ENCODE peak calls at places on chromosomes 12 and 14, in nine cellular contexts. Q, U, I, T, D, H, M, B and Y are unnamed samples.

GRCh38 chr12:53601296-53601847 is 24.8 kb downstream of the ATF7 start:
- DNase-seq in Q (no peak), U (no peak), I (no peak), T (no peak), D (no peak), H (no peak), M (peak), B (no peak), Y (no peak)

GRCh38 chr12:97681612-97682504 is 219.3 kb downstream of the RMST start:
- DNase-seq in Q (no peak), U (no peak), I (no peak), T (no peak), D (no peak), H (no peak), M (no peak), B (no peak), Y (no peak)

GRCh38 chr12:108612788-108613282 is 15.0 kb upstream of the TMEM119 start:
- DNase-seq in Q (no peak), U (no peak), I (no peak), T (no peak), D (no peak), H (no peak), M (no peak), B (no peak), Y (peak)

GRCh38 chr12:98355322-98355721 is 160.1 kb upstream of the TMPO start:
- DNase-seq in Q (no peak), U (no peak), I (no peak), T (no peak), D (no peak), H (peak), M (no peak), B (no peak), Y (no peak)

GRCh38 chr12:21451529-21451928 is 14.1 kb downstream of the PYROXD1 start:
- DNase-seq in Q (no peak), U (no peak), I (no peak), T (no peak), D (no peak), H (peak), M (no peak), B (no peak), Y (no peak)

GRCh38 chr12:127625372-127625771 is 641.6 kb upstream of the TMEM132C start:
- DNase-seq in Q (no peak), U (no peak), I (no peak), T (no peak), D (no peak), H (no peak), M (no peak), B (no peak), Y (no peak)

GRCh38 chr12:7645395-7646177 is 20.1 kb downstream of the APOBEC1 start:
- DNase-seq in Q (no peak), U (no peak), I (no peak), T (no peak), D (peak), H (peak), M (peak), B (no peak), Y (peak)

GRCh38 chr12:23950011-23950774 is 723 bp upstream of the SOX5 start:
- DNase-seq in Q (no peak), U (peak), I (no peak), T (no peak), D (no peak), H (peak), M (no peak), B (no peak), Y (no peak)

GRCh38 chr12:121796855-121797751 is 3.6 kb upstream of the RHOF start:
- DNase-seq in Q (peak), U (peak), I (peak), T (no peak), D (peak), H (peak), M (no peak), B (peak), Y (peak)

GRCh38 chr14:77044776-77045569 is 16.5 kb upstream of the IRF2BPL start:
- DNase-seq in Q (peak), U (peak), I (peak), T (no peak), D (no peak), H (peak), M (no peak), B (peak), Y (no peak)
- H3K4me3 ChIP-seq in Q (no peak), U (no peak), I (no peak), T (peak), D (no peak), H (no peak), M (no peak), B (no peak), Y (peak)

GRCh38 chr14:36085861-36086260 is 90.7 kb downstream of the PTCSC3 start:
- DNase-seq in Q (no peak), U (no peak), I (no peak), T (no peak), D (no peak), H (no peak), M (no peak), B (no peak), Y (no peak)
- H3K4me3 ChIP-seq in Q (no peak), U (no peak), I (no peak), T (no peak), D (no peak), H (no peak), M (no peak), B (no peak), Y (no peak)

GRCh38 chr12:11653215-11653753 is 3.8 kb downstream of the ETV6 start:
- DNase-seq in Q (no peak), U (no peak), I (peak), T (no peak), D (no peak), H (peak), M (peak), B (no peak), Y (no peak)
- H3K4me3 ChIP-seq in Q (peak), U (peak), I (no peak), T (peak), D (peak), H (no peak), M (peak), B (peak), Y (no peak)

GRCh38 chr14:57835751-57836150 is 30.1 kb downstream of the SLC35F4 start:
- DNase-seq in Q (no peak), U (no peak), I (no peak), T (no peak), D (no peak), H (peak), M (no peak), B (no peak), Y (no peak)
- H3K4me3 ChIP-seq in Q (no peak), U (no peak), I (no peak), T (no peak), D (no peak), H (no peak), M (no peak), B (no peak), Y (no peak)

DNA sequence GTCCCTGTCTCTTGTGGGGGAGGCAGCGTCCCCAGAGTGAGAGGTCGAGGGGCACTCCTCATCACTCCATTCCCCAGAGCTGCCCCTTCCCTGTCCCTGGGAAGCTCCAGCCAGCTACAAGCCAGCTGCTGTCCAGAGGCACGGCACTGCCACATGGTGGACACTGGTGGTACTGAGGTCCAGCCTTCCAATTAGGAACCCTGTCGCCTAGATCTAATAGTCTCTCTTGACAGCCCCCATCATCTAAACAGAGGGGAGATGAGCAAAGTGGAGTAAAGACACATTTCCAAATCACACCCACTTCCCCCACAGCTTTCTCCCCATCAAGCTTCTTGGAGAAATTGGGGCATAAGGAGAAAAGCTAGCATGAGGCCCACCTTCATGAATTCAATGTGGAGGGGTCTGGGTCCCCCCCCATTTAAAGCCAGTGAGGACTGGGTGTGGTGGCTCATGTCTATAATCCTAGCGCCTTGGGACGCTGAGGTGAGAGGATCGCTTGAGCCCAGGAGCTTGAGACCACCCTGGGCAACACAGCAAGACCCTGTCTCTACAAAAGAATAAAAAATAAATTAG is 2.1 kb upstream of the INHBE start:
- DNase-seq in Q (peak), U (peak), I (peak), T (no peak), D (peak), H (peak), M (peak), B (peak), Y (no peak)
- H3K4me3 ChIP-seq in Q (peak), U (no peak), I (no peak), T (no peak), D (no peak), H (no peak), M (no peak), B (no peak), Y (no peak)

GRCh38 chr14:89259951-89260350 is 157.1 kb downstream of the FOXN3 start:
- DNase-seq in Q (no peak), U (no peak), I (no peak), T (no peak), D (no peak), H (no peak), M (no peak), B (peak), Y (no peak)
- H3K4me3 ChIP-seq in Q (no peak), U (no peak), I (no peak), T (no peak), D (no peak), H (no peak), M (no peak), B (no peak), Y (no peak)

GRCh38 chr14:61119006-61119405 is 138.0 kb downstream of the SLC38A6 start:
- DNase-seq in Q (no peak), U (no peak), I (no peak), T (no peak), D (no peak), H (no peak), M (no peak), B (no peak), Y (no peak)

GRCh38 chr14:61113561-61113960 is 132.5 kb downstream of the SLC38A6 start:
- DNase-seq in Q (no peak), U (no peak), I (no peak), T (no peak), D (no peak), H (no peak), M (peak), B (no peak), Y (no peak)

GRCh38 chr14:61112506-61112905 is 131.5 kb downstream of the SLC38A6 start:
- DNase-seq in Q (no peak), U (no peak), I (no peak), T (no peak), D (no peak), H (no peak), M (no peak), B (no peak), Y (no peak)

GRCh38 chr14:61120576-61120975 is 139.5 kb downstream of the SLC38A6 start:
- DNase-seq in Q (no peak), U (no peak), I (no peak), T (no peak), D (no peak), H (no peak), M (no peak), B (no peak), Y (no peak)

GRCh38 chr14:61116369-61116768 is 135.3 kb downstream of the SLC38A6 start:
- DNase-seq in Q (no peak), U (no peak), I (no peak), T (no peak), D (no peak), H (no peak), M (no peak), B (no peak), Y (no peak)
- H3K4me3 ChIP-seq in Q (no peak), U (no peak), I (no peak), T (no peak), D (no peak), H (no peak), M (no peak), B (no peak), Y (no peak)

DNA sequence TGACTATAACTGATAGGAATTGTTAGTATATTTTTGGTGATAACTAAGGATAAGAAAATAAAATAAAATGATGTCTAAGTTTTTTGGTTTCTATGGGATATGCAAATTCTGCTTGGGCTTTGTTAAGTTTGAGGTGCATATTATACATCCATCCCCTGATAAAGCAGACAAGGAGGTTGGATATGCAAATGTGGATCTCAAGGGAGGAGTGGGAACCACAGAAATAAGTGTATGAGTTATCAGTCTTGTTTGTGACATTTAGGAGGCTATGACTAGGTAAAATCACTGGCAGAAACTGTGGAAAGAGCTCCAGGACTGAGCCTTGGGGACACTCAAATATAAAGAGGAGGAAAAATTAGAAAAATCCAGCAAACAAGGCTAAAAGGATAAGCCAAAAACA is 719.4 kb downstream of the RERGL start:
- DNase-seq in Q (no peak), U (no peak), I (no peak), T (no peak), D (no peak), H (no peak), M (no peak), B (no peak), Y (no peak)
- H3K4me3 ChIP-seq in Q (no peak), U (no peak), I (no peak), T (no peak), D (no peak), H (no peak), M (no peak), B (no peak), Y (no peak)

GRCh38 chr14:50598765-50599164 is 38.8 kb downstream of the ATL1 start:
- DNase-seq in Q (no peak), U (no peak), I (no peak), T (no peak), D (no peak), H (no peak), M (no peak), B (no peak), Y (no peak)

GRCh38 chr14:50602035-50602434 is 42.1 kb downstream of the ATL1 start:
- DNase-seq in Q (no peak), U (no peak), I (no peak), T (no peak), D (no peak), H (no peak), M (no peak), B (no peak), Y (no peak)

GRCh38 chr14:50599700-50600444 is 39.9 kb downstream of the ATL1 start:
- DNase-seq in Q (no peak), U (no peak), I (no peak), T (no peak), D (no peak), H (peak), M (peak), B (no peak), Y (peak)

GRCh38 chr14:50601405-50601804 is 41.5 kb downstream of the ATL1 start:
- DNase-seq in Q (no peak), U (no peak), I (no peak), T (no peak), D (no peak), H (peak), M (no peak), B (no peak), Y (no peak)

DNA sequence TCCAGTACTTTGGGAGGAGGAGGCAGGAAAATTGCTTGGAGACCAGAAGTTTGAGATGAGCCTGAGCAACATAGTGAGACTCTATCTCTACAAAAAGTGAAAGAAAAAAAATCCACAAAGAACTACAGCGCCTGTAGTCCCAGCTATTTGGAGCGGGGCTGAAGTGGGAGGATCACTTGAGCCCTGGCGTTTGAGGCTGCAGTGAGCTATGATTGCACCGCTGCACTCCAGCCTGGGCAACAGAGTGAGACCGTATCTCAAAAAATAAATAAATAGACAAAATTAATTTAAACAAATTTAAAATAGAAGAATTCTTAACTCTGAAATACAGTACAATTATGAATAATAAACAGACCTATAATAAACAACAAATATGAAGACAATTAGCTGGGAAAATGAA is 40.9 kb downstream of the ATL1 start:
- DNase-seq in Q (no peak), U (no peak), I (no peak), T (no peak), D (no peak), H (peak), M (no peak), B (no peak), Y (no peak)
- H3K4me3 ChIP-seq in Q (no peak), U (no peak), I (no peak), T (no peak), D (no peak), H (no peak), M (no peak), B (no peak), Y (no peak)

GRCh38 chr12:14773685-14774073 is 29.6 kb downstream of the WBP11 start:
- DNase-seq in Q (no peak), U (no peak), I (no peak), T (no peak), D (no peak), H (peak), M (peak), B (no peak), Y (no peak)
- H3K4me3 ChIP-seq in Q (peak), U (peak), I (peak), T (peak), D (peak), H (peak), M (peak), B (peak), Y (peak)